ENCODE peak calls at places on chromosomes 2 and 18, in eight cellular contexts. One of them, this sample, is unnamed.

GRCh38 chr2:44902178-44902577 is 39.3 kb upstream of the SIX3 start:
- DNase-seq in heart left ventricle: no peak
- DNase-seq in heart right ventricle: no peak
- DNase-seq in tibial artery: no peak
- DNase-seq in body of pancreas: no peak
- DNase-seq in ovary: no peak
- DNase-seq in endodermal cell: no peak
- DNase-seq in A549: no peak
- DNase-seq in this sample: no peak

GRCh38 chr18:80233201-80233835 is 14.0 kb downstream of the PARD6G start:
- DNase-seq in heart left ventricle: no peak
- DNase-seq in heart right ventricle: no peak
- DNase-seq in tibial artery: no peak
- DNase-seq in body of pancreas: no peak
- DNase-seq in ovary: no peak
- DNase-seq in endodermal cell: peak; percentile 31
- DNase-seq in A549: no peak
- DNase-seq in this sample: no peak

GRCh38 chr18:73891572-73892421 is 255.8 kb downstream of the FBXO15 start:
- DNase-seq in heart left ventricle: no peak
- DNase-seq in heart right ventricle: no peak
- DNase-seq in tibial artery: no peak
- DNase-seq in body of pancreas: no peak
- DNase-seq in ovary: no peak
- DNase-seq in endodermal cell: peak; percentile 88
- DNase-seq in A549: no peak
- DNase-seq in this sample: no peak

GRCh38 chr2:96207073-96207777 is 1.4 kb downstream of the STARD7 start:
- DNase-seq in heart left ventricle: no peak
- DNase-seq in heart right ventricle: no peak
- DNase-seq in tibial artery: no peak
- DNase-seq in body of pancreas: no peak
- DNase-seq in ovary: no peak
- DNase-seq in endodermal cell: no peak
- DNase-seq in A549: no peak
- DNase-seq in this sample: no peak

GRCh38 chr2:179373826-179374225 is 109.2 kb upstream of the SESTD1 start:
- DNase-seq in heart left ventricle: no peak
- DNase-seq in heart right ventricle: no peak
- DNase-seq in tibial artery: no peak
- DNase-seq in body of pancreas: no peak
- DNase-seq in ovary: no peak
- DNase-seq in endodermal cell: no peak
- DNase-seq in A549: no peak
- DNase-seq in this sample: no peak

GRCh38 chr2:118431188-118431562 is 342.9 kb downstream of the INSIG2 start:
- DNase-seq in heart left ventricle: no peak
- DNase-seq in heart right ventricle: no peak
- DNase-seq in tibial artery: no peak
- DNase-seq in body of pancreas: no peak
- DNase-seq in ovary: no peak
- DNase-seq in endodermal cell: no peak
- DNase-seq in A549: no peak
- DNase-seq in this sample: no peak

GRCh38 chr2:237674731-237675276 is 47.4 kb downstream of the LRRFIP1 start:
- DNase-seq in heart left ventricle: peak; percentile 89
- DNase-seq in heart right ventricle: peak; percentile 92
- DNase-seq in tibial artery: peak; percentile 94
- DNase-seq in body of pancreas: peak; percentile 74
- DNase-seq in ovary: peak; percentile 77
- DNase-seq in endodermal cell: peak; percentile 89
- DNase-seq in A549: no peak
- DNase-seq in this sample: peak; percentile 95

GRCh38 chr18:64919971-64920370 is 771.1 kb upstream of the LINC00305 start:
- DNase-seq in heart left ventricle: no peak
- DNase-seq in heart right ventricle: no peak
- DNase-seq in tibial artery: no peak
- DNase-seq in body of pancreas: peak; percentile 5
- DNase-seq in ovary: no peak
- DNase-seq in endodermal cell: no peak
- DNase-seq in A549: no peak
- DNase-seq in this sample: no peak

GRCh38 chr2:203155406-203155805 is 83.4 kb upstream of the CYP20A1 start:
- DNase-seq in heart left ventricle: no peak
- DNase-seq in heart right ventricle: no peak
- DNase-seq in tibial artery: no peak
- DNase-seq in body of pancreas: no peak
- DNase-seq in ovary: no peak
- DNase-seq in endodermal cell: peak; percentile 49
- DNase-seq in A549: no peak
- DNase-seq in this sample: no peak

GRCh38 chr2:156132941-156133340 is 199.6 kb downstream of the NR4A2 start:
- DNase-seq in heart left ventricle: no peak
- DNase-seq in heart right ventricle: no peak
- DNase-seq in tibial artery: no peak
- DNase-seq in body of pancreas: no peak
- DNase-seq in ovary: no peak
- DNase-seq in endodermal cell: no peak
- DNase-seq in A549: no peak
- DNase-seq in this sample: no peak

GRCh38 chr2:194723446-194723845 is 933.6 kb upstream of the SLC39A10 start:
- DNase-seq in heart left ventricle: no peak
- DNase-seq in heart right ventricle: no peak
- DNase-seq in tibial artery: no peak
- DNase-seq in body of pancreas: no peak
- DNase-seq in ovary: no peak
- DNase-seq in endodermal cell: no peak
- DNase-seq in A549: no peak
- DNase-seq in this sample: no peak

GRCh38 chr2:208781166-208781565 is 374.6 kb downstream of the PTH2R start:
- DNase-seq in heart left ventricle: no peak
- DNase-seq in heart right ventricle: no peak
- DNase-seq in tibial artery: no peak
- DNase-seq in body of pancreas: no peak
- DNase-seq in ovary: no peak
- DNase-seq in endodermal cell: no peak
- DNase-seq in A549: no peak
- DNase-seq in this sample: no peak

GRCh38 chr2:121319941-121320340 is 34.9 kb upstream of the TFCP2L1 start:
- DNase-seq in heart left ventricle: no peak
- DNase-seq in heart right ventricle: no peak
- DNase-seq in tibial artery: no peak
- DNase-seq in body of pancreas: no peak
- DNase-seq in ovary: no peak
- DNase-seq in endodermal cell: no peak
- DNase-seq in A549: no peak
- DNase-seq in this sample: no peak

GRCh38 chr2:36468463-36469266 is 113.1 kb downstream of the CRIM1 start:
- DNase-seq in heart left ventricle: no peak
- DNase-seq in heart right ventricle: no peak
- DNase-seq in tibial artery: no peak
- DNase-seq in body of pancreas: no peak
- DNase-seq in ovary: no peak
- DNase-seq in endodermal cell: no peak
- DNase-seq in A549: no peak
- DNase-seq in this sample: no peak

GRCh38 chr2:112216158-112216557 is 38.7 kb downstream of the ZC3H8 start:
- DNase-seq in heart left ventricle: no peak
- DNase-seq in heart right ventricle: no peak
- DNase-seq in tibial artery: no peak
- DNase-seq in body of pancreas: no peak
- DNase-seq in ovary: no peak
- DNase-seq in endodermal cell: no peak
- DNase-seq in A549: no peak
- DNase-seq in this sample: no peak

GRCh38 chr2:99337931-99338580 is 867 bp downstream of the EIF5B start:
- DNase-seq in heart left ventricle: no peak
- DNase-seq in heart right ventricle: no peak
- DNase-seq in tibial artery: no peak
- DNase-seq in body of pancreas: no peak
- DNase-seq in ovary: no peak
- DNase-seq in endodermal cell: no peak
- DNase-seq in A549: peak; percentile 8
- DNase-seq in this sample: no peak

GRCh38 chr2:145421841-145422240 is 901.9 kb upstream of the ZEB2 start:
- DNase-seq in heart left ventricle: no peak
- DNase-seq in heart right ventricle: no peak
- DNase-seq in tibial artery: no peak
- DNase-seq in body of pancreas: no peak
- DNase-seq in ovary: no peak
- DNase-seq in endodermal cell: no peak
- DNase-seq in A549: no peak
- DNase-seq in this sample: no peak

GRCh38 chr2:128145651-128146050 is 54.7 kb downstream of the UGGT1 start:
- DNase-seq in heart left ventricle: no peak
- DNase-seq in heart right ventricle: no peak
- DNase-seq in tibial artery: no peak
- DNase-seq in body of pancreas: no peak
- DNase-seq in ovary: no peak
- DNase-seq in endodermal cell: no peak
- DNase-seq in A549: no peak
- DNase-seq in this sample: no peak

GRCh38 chr2:200786423-200786822 is 25.3 kb upstream of the BZW1 start:
- DNase-seq in heart left ventricle: no peak
- DNase-seq in heart right ventricle: no peak
- DNase-seq in tibial artery: no peak
- DNase-seq in body of pancreas: no peak
- DNase-seq in ovary: no peak
- DNase-seq in endodermal cell: no peak
- DNase-seq in A549: no peak
- DNase-seq in this sample: no peak

GRCh38 chr2:1605659-1606400 is 138.5 kb downstream of the PXDN start:
- DNase-seq in heart left ventricle: peak; percentile 49
- DNase-seq in heart right ventricle: peak; percentile 60
- DNase-seq in tibial artery: no peak
- DNase-seq in body of pancreas: no peak
- DNase-seq in ovary: no peak
- DNase-seq in endodermal cell: peak; percentile 92
- DNase-seq in A549: no peak
- DNase-seq in this sample: no peak

GRCh38 chr18:47260138-47260923 is 8.9 kb upstream of the SKOR2 start:
- DNase-seq in heart left ventricle: peak; percentile 24
- DNase-seq in heart right ventricle: peak; percentile 33
- DNase-seq in tibial artery: no peak
- DNase-seq in body of pancreas: peak; percentile 59
- DNase-seq in ovary: no peak
- DNase-seq in endodermal cell: peak; percentile 96
- DNase-seq in A549: peak; percentile 28
- DNase-seq in this sample: no peak

GRCh38 chr2:25202290-25202689 is 33.9 kb upstream of the POMC start:
- DNase-seq in heart left ventricle: no peak
- DNase-seq in heart right ventricle: no peak
- DNase-seq in tibial artery: no peak
- DNase-seq in body of pancreas: no peak
- DNase-seq in ovary: no peak
- DNase-seq in endodermal cell: no peak
- DNase-seq in A549: no peak
- DNase-seq in this sample: no peak

GRCh38 chr2:162945785-162946184 is 107.2 kb upstream of the KCNH7 start:
- DNase-seq in heart left ventricle: no peak
- DNase-seq in heart right ventricle: no peak
- DNase-seq in tibial artery: no peak
- DNase-seq in body of pancreas: no peak
- DNase-seq in ovary: no peak
- DNase-seq in endodermal cell: no peak
- DNase-seq in A549: no peak
- DNase-seq in this sample: no peak

GRCh38 chr2:9244985-9245544 is 38.5 kb downstream of the ASAP2 start:
- DNase-seq in heart left ventricle: no peak
- DNase-seq in heart right ventricle: no peak
- DNase-seq in tibial artery: no peak
- DNase-seq in body of pancreas: no peak
- DNase-seq in ovary: no peak
- DNase-seq in endodermal cell: peak; percentile 69
- DNase-seq in A549: no peak
- DNase-seq in this sample: no peak

GRCh38 chr2:239723486-239724193 is 301.5 kb downstream of the NDUFA10 start:
- DNase-seq in heart left ventricle: no peak
- DNase-seq in heart right ventricle: no peak
- DNase-seq in tibial artery: peak; percentile 34
- DNase-seq in body of pancreas: no peak
- DNase-seq in ovary: no peak
- DNase-seq in endodermal cell: peak; percentile 30
- DNase-seq in A549: no peak
- DNase-seq in this sample: no peak
- H3K4me3 ChIP-seq in heart left ventricle: no peak overlapping the region
- H3K4me3 ChIP-seq in heart right ventricle: no peak overlapping the region
- H3K4me3 ChIP-seq in tibial artery: no peak overlapping the region
- H3K4me3 ChIP-seq in body of pancreas: no peak overlapping the region
- H3K4me3 ChIP-seq in ovary: no peak overlapping the region
- H3K4me3 ChIP-seq in endodermal cell: no peak overlapping the region
- H3K4me3 ChIP-seq in A549: no peak overlapping the region
- H3K4me3 ChIP-seq in this sample: no peak overlapping the region

GRCh38 chr2:172429351-172429968 is 2.1 kb downstream of the ITGA6 start:
- DNase-seq in heart left ventricle: no peak
- DNase-seq in heart right ventricle: no peak
- DNase-seq in tibial artery: no peak
- DNase-seq in body of pancreas: peak; percentile 33
- DNase-seq in ovary: no peak
- DNase-seq in endodermal cell: peak; percentile 61
- DNase-seq in A549: no peak
- DNase-seq in this sample: no peak
- TF ChIP-seq CTCF in heart left ventricle: no peak
- TF ChIP-seq CTCF in heart right ventricle: no peak
- TF ChIP-seq CTCF in tibial artery: no peak
- TF ChIP-seq CTCF in body of pancreas: peak; percentile 20
- TF ChIP-seq CTCF in ovary: no peak
- TF ChIP-seq CTCF in endodermal cell: no peak
- TF ChIP-seq CTCF in A549: no peak
- TF ChIP-seq CTCF in this sample: no peak

GRCh38 chr2:234631896-234632514 is 135.1 kb upstream of the ARL4C start:
- DNase-seq in heart left ventricle: no peak
- DNase-seq in heart right ventricle: no peak
- DNase-seq in tibial artery: no peak
- DNase-seq in body of pancreas: no peak
- DNase-seq in ovary: no peak
- DNase-seq in endodermal cell: peak; percentile 86
- DNase-seq in A549: no peak
- DNase-seq in this sample: no peak
- H3K27ac ChIP-seq in heart left ventricle: no peak overlapping the region
- H3K27ac ChIP-seq in heart right ventricle: no peak overlapping the region
- H3K27ac ChIP-seq in tibial artery: no peak overlapping the region
- H3K27ac ChIP-seq in body of pancreas: no peak overlapping the region
- H3K27ac ChIP-seq in ovary: no peak overlapping the region
- H3K27ac ChIP-seq in endodermal cell: no peak overlapping the region
- H3K27ac ChIP-seq in A549: no peak overlapping the region
- H3K27ac ChIP-seq in this sample: no peak overlapping the region

DNA sequence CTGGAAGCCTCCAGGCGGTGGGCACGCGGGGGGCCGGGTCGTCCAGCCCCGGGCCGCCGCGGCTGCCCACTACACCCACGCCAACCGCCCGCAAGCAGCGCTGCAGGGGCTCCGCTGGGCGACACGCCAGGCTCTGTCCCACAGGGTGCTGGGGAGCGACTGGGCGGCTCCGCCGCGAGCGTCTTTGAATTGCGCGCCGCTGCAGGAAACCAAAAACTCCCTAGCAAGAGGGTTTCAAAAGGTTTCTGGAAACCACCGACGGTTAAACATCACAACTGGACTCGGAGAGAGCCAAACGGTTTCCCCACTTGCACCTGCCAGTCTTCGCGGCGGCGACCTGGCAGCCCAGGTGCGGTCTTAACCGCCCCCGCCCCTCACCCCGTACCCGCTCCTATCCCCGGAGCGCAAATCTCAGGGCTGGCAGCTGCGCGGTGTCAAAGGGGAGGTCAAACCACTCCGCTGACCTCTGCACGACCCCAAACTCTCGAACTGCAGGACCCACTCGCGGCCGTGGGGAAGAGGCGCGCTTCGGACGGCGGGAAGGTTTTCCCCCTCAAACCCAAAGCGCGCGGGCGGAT is 1.0 kb downstream of the CXCR4 start:
- DNase-seq in heart left ventricle: peak; percentile 32
- DNase-seq in heart right ventricle: peak; percentile 30
- DNase-seq in tibial artery: no peak
- DNase-seq in body of pancreas: peak; percentile 22
- DNase-seq in ovary: peak; percentile 12
- DNase-seq in endodermal cell: peak; percentile 69
- DNase-seq in A549: no peak
- DNase-seq in this sample: no peak
- H3K4me3 ChIP-seq in heart left ventricle: peak overlapping the region; percentile 46
- H3K4me3 ChIP-seq in heart right ventricle: peak overlapping the region; percentile 63
- H3K4me3 ChIP-seq in tibial artery: peak overlapping the region; percentile 46
- H3K4me3 ChIP-seq in body of pancreas: peak overlapping the region; percentile 27
- H3K4me3 ChIP-seq in ovary: peak overlapping the region; percentile 17
- H3K4me3 ChIP-seq in endodermal cell: peak overlapping the region; percentile 98
- H3K4me3 ChIP-seq in A549: peak overlapping the region; percentile 44
- H3K4me3 ChIP-seq in this sample: peak overlapping the region; percentile 59

This sample was measured in ascending aorta.